ENCODE peak calls at places on chromosomes 11 and 22, in eight cellular contexts. J is HCT116, B is neural progenitor cell, K is GM23338, Y is GM23248, P is PC-3, O is MM.1S, M is hepatocyte. W is an unnamed sample.

GRCh38 chr11:13098067-13098466 is 89.0 kb downstream of the RASSF10 start:
- DNase-seq in J (no peak), B (peak), K (no peak), Y (peak), P (peak), O (no peak), M (no peak), W (no peak)

GRCh38 chr22:41524283-41524682 is 20.0 kb downstream of the POLR3H start:
- DNase-seq in J (no peak), B (no peak), K (no peak), Y (no peak), P (no peak), O (no peak), M (no peak), W (no peak)

GRCh38 chr22:36510966-36511881 is 4.4 kb upstream of the FOXRED2 start:
- DNase-seq in J (no peak), B (peak), K (peak), Y (peak), P (peak), O (no peak), M (peak), W (peak)

GRCh38 chr11:108501396-108501795 is 3.2 kb upstream of the POGLUT3 start:
- DNase-seq in J (no peak), B (no peak), K (no peak), Y (peak), P (peak), O (no peak), M (no peak), W (no peak)

GRCh38 chr11:124896821-124897391 is 759 bp downstream of the ROBO4 start:
- DNase-seq in J (no peak), B (no peak), K (no peak), Y (no peak), P (no peak), O (no peak), M (no peak), W (peak)

GRCh38 chr11:94840209-94840608 is 72.1 kb downstream of the AMOTL1 start:
- DNase-seq in J (no peak), B (no peak), K (no peak), Y (no peak), P (no peak), O (no peak), M (no peak), W (no peak)

GRCh38 chr11:66363805-66364535 is 7.6 kb downstream of the SLC29A2 start:
- DNase-seq in J (no peak), B (peak), K (peak), Y (no peak), P (peak), O (peak), M (peak), W (peak)

GRCh38 chr11:61071880-61072279 is 30.4 kb upstream of the CD5 start:
- DNase-seq in J (no peak), B (peak), K (no peak), Y (no peak), P (no peak), O (no peak), M (no peak), W (no peak)

GRCh38 chr11:29159552-29160465 is 857.0 kb downstream of the KCNA4 start:
- DNase-seq in J (peak), B (peak), K (peak), Y (peak), P (peak), O (peak), M (peak), W (peak)

GRCh38 chr11:32891657-32892354 is 805 bp upstream of the QSER1 start:
- DNase-seq in J (no peak), B (no peak), K (peak), Y (peak), P (peak), O (no peak), M (peak), W (no peak)

GRCh38 chr11:102553835-102554282 is 23.3 kb upstream of the MMP7 start:
- DNase-seq in J (no peak), B (no peak), K (no peak), Y (no peak), P (peak), O (no peak), M (no peak), W (no peak)

GRCh38 chr11:74634537-74634936 is 42.2 kb downstream of the POLD3 start:
- DNase-seq in J (peak), B (no peak), K (peak), Y (peak), P (peak), O (no peak), M (peak), W (no peak)

GRCh38 chr11:108616549-108616948 is 23.0 kb upstream of the EXPH5 start:
- DNase-seq in J (peak), B (no peak), K (peak), Y (peak), P (peak), O (no peak), M (peak), W (no peak)

GRCh38 chr11:17635551-17635938 is 83.8 kb upstream of the MYOD1 start:
- DNase-seq in J (no peak), B (no peak), K (peak), Y (no peak), P (no peak), O (no peak), M (no peak), W (peak)

GRCh38 chr22:45889539-45890350 is 87.2 kb downstream of the WNT7B start:
- DNase-seq in J (no peak), B (peak), K (peak), Y (peak), P (no peak), O (no peak), M (no peak), W (no peak)
- TF ChIP-seq EZH2phosphoT487 in J (no peak), B (no peak), K (no peak), Y (no peak), P (no peak), O (no peak), M (no peak), W (no peak)

GRCh38 chr22:49724893-49725489 is 102.7 kb downstream of the BRD1 start:
- DNase-seq in J (peak), B (peak), K (no peak), Y (peak), P (peak), O (peak), M (peak), W (peak)
- TF ChIP-seq EZH2phosphoT487 in J (no peak), B (peak), K (no peak), Y (no peak), P (no peak), O (no peak), M (no peak), W (no peak)

DNA sequence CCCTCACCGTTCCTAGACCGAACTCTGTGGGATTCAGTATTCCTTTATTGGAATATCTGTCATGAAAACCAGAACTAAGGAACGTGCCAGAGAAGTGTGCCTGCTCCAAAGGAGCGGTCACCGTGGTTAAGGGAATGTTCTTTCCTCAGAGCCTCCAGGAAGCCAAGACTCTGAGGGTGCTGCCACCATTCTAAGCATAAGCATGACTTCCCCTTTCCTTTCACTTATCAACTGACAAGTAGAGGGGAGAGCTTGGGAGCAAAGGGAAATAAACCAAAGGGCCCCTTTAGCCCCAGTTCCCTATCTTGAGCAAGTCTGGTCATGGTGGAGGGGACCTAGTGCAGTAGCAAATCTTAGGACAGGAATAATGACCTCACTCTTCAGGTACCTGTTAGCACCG is 26.8 kb downstream of the CTR9 start:
- DNase-seq in J (no peak), B (no peak), K (no peak), Y (peak), P (no peak), O (no peak), M (no peak), W (no peak)
- TF ChIP-seq EZH2phosphoT487 in J (no peak), B (no peak), K (no peak), Y (no peak), P (no peak), O (no peak), M (no peak), W (no peak)

GRCh38 chr11:86294026-86294425 is 8.0 kb upstream of the HIKESHI start:
- DNase-seq in J (no peak), B (no peak), K (no peak), Y (peak), P (no peak), O (no peak), M (no peak), W (no peak)

GRCh38 chr11:86288776-86289507 is 13.1 kb upstream of the HIKESHI start:
- DNase-seq in J (no peak), B (no peak), K (no peak), Y (peak), P (no peak), O (no peak), M (no peak), W (no peak)

GRCh38 chr11:86287468-86287796 is 14.6 kb upstream of the HIKESHI start:
- DNase-seq in J (no peak), B (no peak), K (no peak), Y (no peak), P (no peak), O (no peak), M (no peak), W (no peak)

GRCh38 chr11:86291466-86292262 is 10.4 kb upstream of the HIKESHI start:
- DNase-seq in J (peak), B (peak), K (peak), Y (peak), P (peak), O (peak), M (peak), W (peak)

DNA sequence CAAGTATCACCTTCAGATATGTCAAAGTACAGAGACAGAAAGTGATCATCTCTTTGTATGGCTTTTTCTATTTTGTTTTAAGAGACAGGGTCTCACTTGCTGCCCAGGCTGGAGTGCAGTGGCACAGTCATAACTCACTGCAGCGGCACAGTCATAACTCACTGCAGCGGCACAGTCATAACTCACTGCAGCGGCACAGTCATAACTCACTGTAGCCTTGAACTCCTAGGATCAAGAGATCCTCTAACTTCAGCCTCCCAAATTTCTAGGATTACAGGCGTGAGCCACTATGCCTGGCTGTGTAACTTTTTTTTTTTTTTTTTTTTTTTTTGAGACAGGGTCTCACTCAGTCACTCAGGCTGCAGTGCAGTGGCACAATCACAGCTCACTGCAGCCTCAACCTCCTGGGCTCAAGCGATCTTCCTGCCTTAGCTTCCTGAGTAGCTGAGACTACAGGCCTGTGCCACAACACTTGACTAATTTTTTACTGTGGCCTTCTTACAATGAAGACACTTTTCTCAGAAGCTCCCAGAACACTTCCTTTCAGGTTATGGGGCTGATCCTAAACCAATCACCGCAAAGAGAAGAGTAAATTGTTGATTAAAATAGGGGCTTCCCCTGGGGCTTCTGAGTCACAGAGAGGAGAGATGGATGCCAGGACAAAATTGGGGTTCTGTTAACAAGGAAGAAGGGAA is 9.0 kb upstream of the HIKESHI start:
- DNase-seq in J (no peak), B (no peak), K (no peak), Y (no peak), P (no peak), O (no peak), M (no peak), W (no peak)
- TF ChIP-seq EZH2phosphoT487 in J (no peak), B (no peak), K (no peak), Y (no peak), P (no peak), O (no peak), M (no peak), W (no peak)

GRCh38 chr11:117973446-117973922 is 12.7 kb upstream of the IL10RA start:
- DNase-seq in J (no peak), B (no peak), K (no peak), Y (no peak), P (no peak), O (no peak), M (no peak), W (no peak)

GRCh38 chr11:117970400-117971024 is 15.7 kb upstream of the IL10RA start:
- DNase-seq in J (no peak), B (no peak), K (no peak), Y (no peak), P (peak), O (no peak), M (no peak), W (no peak)

GRCh38 chr11:117969160-117969991 is 16.8 kb upstream of the IL10RA start:
- DNase-seq in J (no peak), B (no peak), K (no peak), Y (no peak), P (no peak), O (no peak), M (no peak), W (no peak)

GRCh38 chr11:117972589-117973445 is 13.4 kb upstream of the IL10RA start:
- DNase-seq in J (no peak), B (no peak), K (no peak), Y (no peak), P (peak), O (no peak), M (peak), W (no peak)

DNA sequence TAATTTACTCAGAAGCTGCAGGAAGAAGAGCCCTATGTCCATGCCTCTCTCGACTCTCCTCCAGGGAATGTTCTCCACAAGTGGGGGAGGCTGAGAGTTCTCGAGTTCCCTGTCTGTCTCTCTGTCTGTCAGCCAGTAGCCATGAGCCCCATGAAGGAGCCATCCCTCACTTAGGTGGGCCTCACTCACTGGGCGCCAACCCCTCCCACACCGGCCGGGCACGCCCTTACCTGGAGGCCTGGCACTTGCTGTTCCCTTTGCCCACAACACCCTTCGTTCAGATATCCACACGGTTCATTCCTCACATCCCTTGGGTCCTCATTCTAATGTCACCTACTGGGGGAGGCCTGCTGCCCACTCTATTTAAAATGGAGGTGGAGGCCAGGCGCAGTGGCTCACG is 14.2 kb upstream of the IL10RA start:
- DNase-seq in J (no peak), B (no peak), K (no peak), Y (no peak), P (no peak), O (no peak), M (no peak), W (no peak)
- TF ChIP-seq EZH2phosphoT487 in J (no peak), B (no peak), K (no peak), Y (no peak), P (no peak), O (no peak), M (no peak), W (no peak)

GRCh38 chr11:81913793-81914192 is 819.9 kb downstream of the FAM181B start:
- DNase-seq in J (no peak), B (no peak), K (no peak), Y (no peak), P (no peak), O (no peak), M (no peak), W (no peak)
- TF ChIP-seq EZH2phosphoT487 in J (no peak), B (no peak), K (no peak), Y (no peak), P (no peak), O (no peak), M (no peak), W (no peak)

DNA sequence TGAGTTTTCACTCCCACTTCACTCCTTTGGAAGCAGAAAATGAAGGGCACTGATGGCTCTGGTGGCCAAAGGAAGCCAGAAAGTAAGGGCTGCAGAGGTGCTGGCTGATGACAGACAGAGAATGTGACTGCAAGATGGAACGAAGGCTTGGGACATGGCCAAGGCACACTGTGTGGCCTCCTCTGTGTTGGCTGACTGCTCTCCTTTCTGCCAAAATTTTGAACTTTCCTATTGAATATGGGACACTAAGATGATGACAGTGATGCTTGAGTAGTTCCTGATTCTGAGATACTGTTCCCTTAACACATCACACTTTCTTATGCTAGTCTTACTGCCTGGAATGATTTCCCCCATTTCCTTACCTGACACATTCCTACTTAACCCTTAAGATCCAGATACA is 156.4 kb downstream of the SWAP70 start:
- DNase-seq in J (no peak), B (no peak), K (no peak), Y (no peak), P (no peak), O (no peak), M (no peak), W (no peak)
- TF ChIP-seq EZH2phosphoT487 in J (no peak), B (no peak), K (no peak), Y (no peak), P (no peak), O (no peak), M (no peak), W (no peak)

DNA sequence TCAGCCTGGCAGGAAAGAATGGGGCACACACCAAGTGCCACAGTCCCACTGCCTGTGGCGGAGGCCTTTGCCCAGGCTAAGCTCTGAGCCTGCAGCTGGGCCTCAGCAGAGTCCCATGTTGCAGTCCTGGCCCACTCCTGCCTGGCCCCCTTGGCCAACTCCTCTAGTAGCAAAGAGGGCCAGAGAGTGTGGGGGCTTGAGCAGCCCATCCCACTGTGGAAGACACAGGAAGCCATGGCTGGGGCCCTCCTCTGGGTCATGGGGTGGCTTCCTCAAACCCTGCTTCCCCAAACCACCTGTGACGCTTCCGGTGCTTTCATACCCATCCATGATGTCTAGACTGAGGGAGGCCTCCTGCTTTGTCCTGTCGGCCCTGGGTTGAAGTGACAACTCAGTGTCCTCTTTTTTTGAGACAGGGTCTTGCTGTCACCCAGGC is 5.8 kb downstream of the RPS19BP1 start:
- DNase-seq in J (no peak), B (peak), K (no peak), Y (no peak), P (no peak), O (no peak), M (no peak), W (no peak)
- TF ChIP-seq EZH2phosphoT487 in J (no peak), B (no peak), K (no peak), Y (no peak), P (no peak), O (no peak), M (no peak), W (no peak)

GRCh38 chr11:128765571-128766530 is 72.0 kb downstream of the FLI1 start:
- DNase-seq in J (no peak), B (no peak), K (no peak), Y (no peak), P (no peak), O (no peak), M (no peak), W (peak)

GRCh38 chr11:128763224-128763623 is 69.4 kb downstream of the FLI1 start:
- DNase-seq in J (no peak), B (no peak), K (no peak), Y (no peak), P (no peak), O (no peak), M (no peak), W (no peak)

GRCh38 chr11:128765104-128765503 is 71.2 kb downstream of the FLI1 start:
- DNase-seq in J (no peak), B (no peak), K (no peak), Y (no peak), P (no peak), O (no peak), M (no peak), W (no peak)

GRCh38 chr11:128766687-128767086 is 72.8 kb downstream of the FLI1 start:
- DNase-seq in J (no peak), B (no peak), K (no peak), Y (no peak), P (no peak), O (no peak), M (no peak), W (no peak)

DNA sequence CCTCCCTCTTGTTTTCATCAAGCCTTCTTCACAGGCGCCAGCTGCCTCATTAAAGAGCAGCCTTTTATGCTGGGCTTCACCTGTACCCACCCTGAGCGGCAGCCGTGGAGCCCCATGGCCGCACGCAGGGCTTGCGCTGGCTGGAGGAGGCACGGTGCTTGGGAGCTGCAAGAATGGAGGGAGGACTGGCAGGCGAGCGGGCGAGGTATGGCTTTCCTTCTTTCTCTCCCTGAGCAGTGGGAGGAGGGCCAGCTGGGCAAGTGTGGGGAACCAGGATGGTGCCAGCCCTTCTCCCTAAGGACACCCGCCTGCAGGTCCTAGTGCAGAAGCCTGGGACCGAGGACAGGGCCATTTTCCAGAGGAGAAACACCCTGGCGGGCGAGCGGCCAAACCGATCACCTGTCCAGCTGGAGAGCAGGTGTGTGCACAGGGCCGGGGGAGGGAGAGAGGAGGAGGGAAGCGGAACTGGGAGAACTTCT is 70.8 kb downstream of the FLI1 start:
- DNase-seq in J (no peak), B (peak), K (no peak), Y (no peak), P (no peak), O (no peak), M (no peak), W (no peak)
- TF ChIP-seq EZH2phosphoT487 in J (no peak), B (no peak), K (no peak), Y (no peak), P (no peak), O (no peak), M (no peak), W (no peak)

DNA sequence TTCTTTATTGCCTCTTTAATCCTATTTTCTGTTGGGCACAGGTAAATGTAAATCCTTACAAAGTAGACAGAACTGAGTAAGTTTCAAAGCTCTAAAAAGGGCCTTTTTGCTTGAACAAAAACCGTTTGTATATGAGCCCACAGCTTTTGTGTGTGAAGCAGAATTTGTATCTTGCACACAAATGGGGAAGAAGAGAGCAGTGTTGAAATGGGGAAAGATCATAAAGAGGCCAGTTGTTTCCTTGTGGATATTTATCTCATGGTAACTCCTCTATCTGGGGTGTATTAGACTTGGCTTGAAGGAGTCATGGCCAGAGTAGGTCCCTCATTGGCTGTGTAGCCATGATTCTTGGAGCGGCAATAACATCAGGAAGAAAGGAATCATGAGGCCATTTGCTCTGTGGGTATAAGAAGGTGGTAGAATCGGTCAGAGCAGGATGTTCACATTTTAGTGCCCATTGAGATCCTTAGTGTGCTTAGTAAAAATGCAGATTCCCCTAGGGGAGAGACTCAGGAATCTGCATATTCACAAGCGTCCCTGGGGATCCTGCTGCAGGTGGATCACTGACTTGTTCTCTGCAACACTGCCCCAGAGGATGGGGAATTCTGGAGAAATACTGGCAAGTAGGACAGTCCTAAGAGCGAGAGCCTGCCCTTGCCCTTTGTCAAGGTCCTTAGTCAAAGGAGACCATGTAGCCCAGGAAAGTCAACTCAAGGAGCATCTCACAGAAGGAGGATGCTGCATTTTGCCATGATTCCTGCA is 126.5 kb downstream of the LDLRAD3 start:
- DNase-seq in J (no peak), B (no peak), K (peak), Y (no peak), P (no peak), O (no peak), M (no peak), W (no peak)
- TF ChIP-seq EZH2phosphoT487 in J (no peak), B (no peak), K (no peak), Y (no peak), P (no peak), O (no peak), M (no peak), W (no peak)